ENCODE peak calls at places on chromosomes 1 and 21, in eight cellular contexts. V is AG09309, I is heart right ventricle, S is GM13977, A is GM12865, F is pancreas, H is mucosa of descending colon, O is dorsolateral prefrontal cortex. Y is an unnamed sample.

GRCh38 chr1:172540635-172541034 is 7.7 kb downstream of the SUCO start:
- DNase-seq in F (no peak), I (no peak), A (no peak), H (no peak), O (no peak), V (no peak), S (no peak), Y (no peak)

GRCh38 chr1:101452825-101453224 is 216.0 kb downstream of the S1PR1 start:
- DNase-seq in H (no peak), V (no peak), A (no peak), S (no peak), O (no peak), I (no peak), F (no peak), Y (no peak)

GRCh38 chr1:87763498-87763897 is 434.8 kb downstream of the LMO4 start:
- DNase-seq in I (no peak), F (no peak), O (no peak), A (no peak), V (no peak), H (no peak), S (no peak), Y (peak)

GRCh38 chr21:46064870-46065214 is 33.1 kb upstream of the COL6A2 start:
- DNase-seq in A (no peak), I (no peak), S (no peak), H (peak), O (no peak), F (no peak), V (no peak), Y (no peak)

GRCh38 chr1:231091853-231092301 is 51.8 kb upstream of the FAM89A start:
- DNase-seq in I (peak), H (peak), F (peak), O (no peak), A (peak), S (peak), V (no peak), Y (peak)

GRCh38 chr1:46411010-46411405 is 16.9 kb downstream of the FAAH start:
- DNase-seq in O (no peak), I (no peak), S (no peak), V (no peak), H (no peak), A (no peak), F (no peak), Y (no peak)

GRCh38 chr21:21175798-21176334 is 177.7 kb downstream of the NCAM2 start:
- DNase-seq in H (no peak), A (no peak), S (no peak), I (no peak), V (no peak), O (no peak), F (no peak), Y (no peak)

GRCh38 chr1:47559944-47560695 is 122.3 kb downstream of the FOXD2 start:
- DNase-seq in F (peak), S (no peak), V (no peak), A (no peak), H (peak), O (no peak), I (no peak), Y (no peak)

GRCh38 chr1:112628516-112628915 is 8.9 kb downstream of the CAPZA1 start:
- DNase-seq in F (no peak), S (no peak), H (no peak), I (no peak), O (no peak), A (peak), V (no peak), Y (no peak)

GRCh38 chr21:34897828-34898227 is 151.3 kb downstream of the RUNX1 start:
- DNase-seq in S (no peak), F (no peak), V (no peak), A (no peak), O (no peak), I (no peak), H (no peak), Y (no peak)

GRCh38 chr1:113812661-113813135 is 422 bp upstream of the RSBN1 start:
- DNase-seq in O (peak), F (peak), H (peak), A (no peak), V (no peak), I (no peak), S (peak), Y (peak)

GRCh38 chr1:53717025-53717804 is 21.7 kb downstream of the GLIS1 start:
- DNase-seq in H (no peak), V (no peak), A (no peak), S (no peak), I (no peak), F (no peak), O (no peak), Y (no peak)

GRCh38 chr1:186152227-186152944 is 222.7 kb downstream of the TPR start:
- DNase-seq in V (peak), F (no peak), S (no peak), I (no peak), O (no peak), A (no peak), H (no peak), Y (no peak)

GRCh38 chr1:20401405-20402010 is 84.5 kb downstream of the CAMK2N1 start:
- DNase-seq in S (no peak), H (no peak), I (no peak), A (no peak), O (no peak), V (no peak), F (no peak), Y (no peak)

GRCh38 chr1:46394108-46394871 is at the start of gene FAAH:
- DNase-seq in H (peak), V (no peak), S (peak), O (peak), I (peak), F (peak), A (no peak), Y (no peak)

DNA sequence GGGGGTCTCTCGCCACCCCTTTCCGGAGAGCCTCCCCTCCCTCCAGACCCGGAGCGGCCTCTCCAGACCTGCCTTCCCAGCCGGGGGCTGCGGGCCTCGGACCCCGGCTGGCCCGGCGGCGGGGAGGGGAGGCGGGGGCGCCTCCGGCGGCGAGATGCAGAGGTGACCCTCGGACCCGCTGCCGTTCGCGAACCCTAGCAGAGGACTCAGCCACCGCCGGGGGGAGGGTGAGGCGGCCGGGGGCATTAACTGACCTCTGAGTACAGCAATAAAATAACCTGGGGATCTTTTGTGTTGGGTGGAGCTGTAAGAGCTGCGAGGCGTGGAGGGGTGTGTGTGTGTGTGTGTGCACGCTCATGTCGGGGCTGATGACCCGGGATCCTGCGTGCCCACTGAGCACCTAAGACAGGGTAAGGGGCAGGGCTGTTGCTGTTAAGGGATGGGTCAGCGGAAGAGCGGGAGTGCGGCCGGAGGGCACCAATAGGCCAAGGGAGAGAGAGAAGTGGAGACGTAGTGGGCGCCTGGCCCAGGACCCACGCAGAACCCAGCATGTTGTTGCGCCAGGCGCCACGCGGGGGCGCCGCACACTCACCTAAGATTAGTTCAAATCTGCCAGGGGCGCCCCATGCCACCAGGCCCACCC is 6.3 kb downstream of the HAPLN2 start:
- DNase-seq in V (no peak), I (peak), O (peak), S (peak), H (peak), F (peak), A (peak), Y (peak)
- TF ChIP-seq CTCF in V (peak), I (peak), O (peak), S (peak), H (peak), F (peak), A (peak), Y (peak)

GRCh38 chr1:235095938-235096562 is 32.6 kb downstream of the TOMM20 start:
- DNase-seq in S (no peak), O (no peak), V (no peak), I (no peak), F (no peak), A (no peak), H (no peak), Y (no peak)
- TF ChIP-seq CTCF in S (no peak), O (no peak), V (no peak), I (no peak), F (no peak), A (no peak), H (no peak), Y (no peak)

GRCh38 chr1:171107257-171107940 is 16.7 kb downstream of the FMO3 start:
- DNase-seq in A (no peak), V (no peak), S (no peak), I (no peak), O (no peak), F (no peak), H (no peak), Y (no peak)
- TF ChIP-seq CTCF in A (no peak), V (no peak), S (no peak), I (peak), O (no peak), F (no peak), H (no peak), Y (no peak)

DNA sequence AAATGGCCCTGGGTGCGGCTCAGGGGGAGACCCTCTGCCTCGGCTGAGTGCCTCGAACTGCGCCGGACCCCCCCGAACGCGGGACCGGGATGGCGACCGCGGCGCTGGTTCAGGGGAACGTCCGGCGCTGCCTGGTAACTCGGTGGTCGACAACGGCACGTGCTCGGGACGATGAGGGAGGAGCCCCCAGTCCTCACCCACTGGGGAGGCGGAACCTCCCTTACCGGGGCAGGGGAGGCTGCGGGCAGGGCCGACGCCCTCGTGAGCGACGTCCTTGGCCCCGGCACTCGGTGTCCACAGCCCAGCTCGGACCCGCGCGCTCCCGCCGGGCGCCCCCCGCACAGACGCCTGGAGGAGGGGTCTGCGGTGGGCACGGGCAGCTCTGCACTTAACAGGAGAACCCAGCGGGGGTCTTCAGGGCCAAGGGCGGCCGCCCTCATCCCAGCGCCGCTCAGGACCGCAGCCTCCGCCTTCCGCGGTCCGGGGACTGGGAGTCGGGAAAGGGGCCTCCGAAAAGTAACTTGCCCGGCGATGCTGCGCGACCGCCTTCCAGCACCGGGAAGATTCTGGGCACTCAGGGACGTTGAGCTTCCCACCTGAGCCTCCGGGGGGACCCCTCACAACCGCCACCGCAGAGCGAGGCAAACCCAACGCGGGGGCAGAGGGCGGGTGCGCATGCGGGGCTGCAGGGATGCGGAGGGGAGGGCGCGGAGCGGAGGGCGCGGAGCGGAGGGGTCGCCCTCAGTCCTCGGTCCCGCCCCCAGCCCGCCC is 1.7 kb downstream of the HES4 start:
- DNase-seq in A (no peak), H (no peak), I (peak), F (peak), O (no peak), S (no peak), V (no peak), Y (no peak)
- TF ChIP-seq CTCF in A (no peak), H (no peak), I (no peak), F (no peak), O (no peak), S (no peak), V (no peak), Y (no peak)

GRCh38 chr1:43996733-43997115 is 5.3 kb downstream of the CCDC24 start:
- DNase-seq in O (no peak), S (no peak), F (no peak), I (no peak), H (no peak), A (no peak), V (no peak), Y (no peak)

GRCh38 chr1:43995984-43996732 is 4.8 kb downstream of the CCDC24 start:
- DNase-seq in F (no peak), I (no peak), H (no peak), V (no peak), A (no peak), O (no peak), S (no peak), Y (no peak)

GRCh38 chr1:43994071-43994470 is 2.7 kb downstream of the CCDC24 start:
- DNase-seq in S (no peak), O (no peak), I (no peak), V (no peak), H (no peak), A (no peak), F (no peak), Y (no peak)

GRCh38 chr1:43993206-43993914 is 2.0 kb downstream of the CCDC24 start:
- DNase-seq in A (no peak), S (no peak), F (no peak), O (no peak), H (no peak), I (no peak), V (no peak), Y (no peak)

GRCh38 chr1:43994794-43995790 is 3.7 kb downstream of the CCDC24 start:
- DNase-seq in V (no peak), S (peak), H (no peak), F (no peak), O (no peak), A (peak), I (no peak), Y (peak)
- TF ChIP-seq CTCF in V (peak), S (peak), H (no peak), F (no peak), O (peak), A (peak), I (peak), Y (peak)

GRCh38 chr1:228309548-228310067 is 97.0 kb downstream of the TRIM11 start:
- DNase-seq in I (no peak), A (no peak), V (no peak), F (no peak), S (no peak), H (no peak), O (peak), Y (no peak)

GRCh38 chr1:228310162-228310792 is 96.4 kb downstream of the TRIM11 start:
- DNase-seq in O (no peak), I (no peak), H (no peak), A (no peak), F (no peak), V (no peak), S (no peak), Y (no peak)

GRCh38 chr1:228312091-228312764 is 94.4 kb downstream of the TRIM11 start:
- DNase-seq in A (no peak), F (no peak), V (no peak), O (no peak), I (no peak), S (no peak), H (no peak), Y (no peak)

GRCh38 chr1:228308628-228309547 is 97.7 kb downstream of the TRIM11 start:
- DNase-seq in O (no peak), I (no peak), S (no peak), F (no peak), V (no peak), A (no peak), H (no peak), Y (no peak)

DNA sequence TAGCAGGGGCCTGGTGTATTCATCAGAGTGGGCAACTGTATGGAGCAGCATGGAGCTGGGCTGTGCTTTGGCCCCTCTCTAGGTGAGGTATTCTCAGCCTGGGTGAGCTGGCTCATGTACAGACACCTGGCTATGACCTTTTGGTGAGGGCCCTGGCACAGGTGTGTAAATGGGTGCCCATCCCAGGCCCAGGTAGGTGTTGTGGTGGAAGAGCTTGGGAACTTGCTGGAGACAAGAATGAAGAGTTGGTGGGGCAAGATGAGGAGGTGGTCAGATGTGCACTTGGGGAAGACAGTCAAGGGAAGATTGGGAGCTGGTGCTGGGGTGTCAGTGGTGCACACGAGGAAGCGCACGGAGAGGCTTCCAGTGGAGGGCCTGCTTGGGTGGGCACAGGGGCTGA is 95.5 kb downstream of the TRIM11 start:
- DNase-seq in S (no peak), A (no peak), I (no peak), O (peak), V (no peak), F (no peak), H (no peak), Y (no peak)
- TF ChIP-seq CTCF in S (no peak), A (no peak), I (no peak), O (no peak), V (no peak), F (no peak), H (no peak), Y (no peak)

GRCh38 chr1:984476-984814 is 2.6 kb upstream of the PERM1 start:
- DNase-seq in V (no peak), F (no peak), S (no peak), I (no peak), A (no peak), H (no peak), O (no peak), Y (no peak)
- TF ChIP-seq CTCF in V (no peak), F (no peak), S (no peak), I (no peak), A (no peak), H (no peak), O (peak), Y (no peak)

GRCh38 chr1:28540651-28541050 is 12.2 kb upstream of the TRNAU1AP start:
- DNase-seq in I (no peak), H (no peak), S (no peak), V (no peak), O (no peak), A (no peak), F (no peak), Y (no peak)
- TF ChIP-seq CTCF in I (no peak), H (no peak), S (no peak), V (peak), O (no peak), A (no peak), F (no peak), Y (no peak)

GRCh38 chr1:220528679-220529529 is 968 bp downstream of the MARK1 start:
- DNase-seq in I (peak), H (peak), S (peak), A (peak), O (peak), F (no peak), V (no peak), Y (peak)

GRCh38 chr1:220526294-220526693 is 1.6 kb upstream of the MARK1 start:
- DNase-seq in O (no peak), H (no peak), F (no peak), A (no peak), V (no peak), S (no peak), I (no peak), Y (no peak)

GRCh38 chr1:220528049-220528678 is at the start of gene MARK1:
- DNase-seq in H (peak), V (no peak), S (peak), A (peak), I (peak), F (peak), O (peak), Y (peak)

GRCh38 chr1:220529530-220529920 is 1.6 kb downstream of the MARK1 start:
- DNase-seq in A (no peak), V (no peak), S (no peak), H (no peak), I (no peak), O (no peak), F (no peak), Y (no peak)

GRCh38 chr1:220527279-220528048 is 472 bp upstream of the MARK1 start:
- DNase-seq in S (peak), F (peak), H (peak), O (peak), I (peak), A (peak), V (no peak), Y (peak)
- TF ChIP-seq CTCF in S (no peak), F (no peak), H (no peak), O (no peak), I (no peak), A (no peak), V (no peak), Y (no peak)

GRCh38 chr1:207393610-207394009 is 60.5 kb upstream of the CR2 start:
- DNase-seq in S (no peak), A (no peak), O (no peak), I (no peak), H (no peak), V (peak), F (peak), Y (no peak)

GRCh38 chr1:207389728-207390464 is 64.2 kb upstream of the CR2 start:
- DNase-seq in A (no peak), I (no peak), O (no peak), S (no peak), H (no peak), F (no peak), V (no peak), Y (no peak)

DNA sequence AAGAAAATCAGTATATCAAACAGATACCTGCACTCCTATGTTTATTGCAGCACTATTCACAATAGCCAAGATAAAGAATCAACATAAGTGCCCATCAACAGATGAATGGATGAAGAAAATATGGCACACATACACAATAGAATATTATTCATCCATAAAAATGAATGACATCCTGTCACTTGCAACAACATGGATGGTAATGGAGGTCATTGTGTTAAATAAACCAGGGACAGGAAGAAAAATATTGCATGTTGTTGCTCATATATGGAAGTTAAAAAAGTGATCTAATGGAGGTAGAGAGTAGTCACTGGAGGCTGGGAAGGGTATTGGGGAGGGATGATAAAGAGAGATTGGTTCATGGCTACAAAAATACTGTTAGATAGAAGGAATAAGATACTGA is 65.4 kb upstream of the CR2 start:
- DNase-seq in V (no peak), S (no peak), H (no peak), A (no peak), F (no peak), I (no peak), O (no peak), Y (no peak)
- TF ChIP-seq CTCF in V (no peak), S (no peak), H (no peak), A (no peak), F (no peak), I (no peak), O (no peak), Y (no peak)

Y was measured in GM20000.